ENCODE peak calls at places on chromosomes 3 and 15, in nine cellular contexts. L is SK-N-SH, E is transverse colon, Z is heart left ventricle, G is body of pancreas, X is NT2/D1, V is gastrocnemius medialis, K is psoas muscle, S is lung. O is an unnamed sample. For H3K36me3, the result is how much of the 10 kb centered on the place peaks cover.

GRCh38 chr15:31803388-31803884 is 226.9 kb upstream of the CHRNA7 start:
- DNase-seq in Z (no peak), S (no peak), V (no peak), L (no peak), X (no peak), K (no peak), E (no peak), G (no peak), O (no peak)

GRCh38 chr3:46468758-46469600 is 4.3 kb upstream of the LTF start:
- DNase-seq in L (no peak), E (no peak), V (no peak), K (no peak), Z (peak), S (no peak), G (no peak), X (no peak), O (no peak)

GRCh38 chr15:47551079-47551478 is 166.2 kb upstream of the SEMA6D start:
- DNase-seq in X (no peak), K (no peak), G (no peak), L (no peak), V (no peak), S (no peak), E (no peak), Z (no peak), O (no peak)

GRCh38 chr15:65033659-65034269 is 4.3 kb upstream of the MTFMT start:
- DNase-seq in S (no peak), V (no peak), K (no peak), G (no peak), L (peak), X (no peak), E (peak), Z (no peak), O (no peak)

GRCh38 chr3:138180375-138181029 is 5.8 kb upstream of the DBR1 start:
- DNase-seq in X (no peak), V (no peak), E (peak), Z (no peak), L (peak), S (no peak), G (peak), K (no peak), O (no peak)

GRCh38 chr3:71119171-71119570 is 464.4 kb downstream of the FOXP1 start:
- DNase-seq in S (no peak), L (no peak), X (no peak), K (no peak), Z (no peak), E (no peak), G (no peak), V (no peak), O (no peak)

GRCh38 chr3:139302084-139302800 is 41.6 kb upstream of the MRPS22 start:
- DNase-seq in L (peak), V (peak), X (no peak), E (no peak), S (no peak), K (peak), G (peak), Z (peak), O (no peak)

GRCh38 chr3:119810018-119810435 is 28.1 kb downstream of the NR1I2 start:
- DNase-seq in G (peak), Z (no peak), S (no peak), V (no peak), K (no peak), L (no peak), E (peak), X (no peak), O (no peak)

GRCh38 chr15:80906159-80906775 is 83.4 kb downstream of the MESD start:
- DNase-seq in K (peak), Z (no peak), E (no peak), L (no peak), S (no peak), V (peak), G (no peak), X (no peak), O (no peak)

GRCh38 chr15:76936671-76937070 is 5.1 kb downstream of the RCN2 start:
- DNase-seq in V (no peak), Z (no peak), X (no peak), S (no peak), L (no peak), E (no peak), K (no peak), G (no peak), O (no peak)

GRCh38 chr15:61100512-61100911 is 128.6 kb downstream of the RORA start:
- DNase-seq in S (no peak), L (peak), V (no peak), Z (no peak), G (no peak), X (no peak), E (no peak), K (no peak), O (no peak)

GRCh38 chr15:69075467-69075866 is 61.0 kb downstream of the NOX5 start:
- DNase-seq in X (no peak), Z (no peak), L (no peak), S (no peak), G (no peak), K (no peak), E (no peak), V (no peak), O (no peak)

GRCh38 chr3:44995142-44995770 is 19.2 kb downstream of the EXOSC7 start:
- DNase-seq in E (no peak), L (peak), V (peak), Z (peak), S (no peak), X (no peak), G (peak), K (no peak), O (no peak)
- H3K36me3 ChIP-seq in E (under half), L (under half), V (under half), Z (under half), S (under half), X (half or more), G (under half), K (half or more), O (under half)

GRCh38 chr3:74584782-74585181 is 29.7 kb downstream of the CNTN3 start:
- DNase-seq in V (no peak), E (no peak), K (no peak), X (no peak), L (no peak), Z (no peak), G (no peak), S (no peak), O (no peak)

GRCh38 chr3:74592359-74592758 is 22.1 kb downstream of the CNTN3 start:
- DNase-seq in L (no peak), G (no peak), Z (no peak), E (no peak), V (no peak), S (no peak), K (no peak), X (no peak), O (no peak)

GRCh38 chr3:74593152-74593551 is 21.3 kb downstream of the CNTN3 start:
- DNase-seq in G (no peak), K (no peak), L (no peak), Z (no peak), X (no peak), V (no peak), S (no peak), E (no peak), O (no peak)

GRCh38 chr3:74591946-74592345 is 22.5 kb downstream of the CNTN3 start:
- DNase-seq in X (no peak), K (no peak), S (no peak), G (no peak), L (no peak), Z (no peak), V (no peak), E (no peak), O (no peak)

GRCh38 chr3:74590620-74591262 is 23.7 kb downstream of the CNTN3 start:
- DNase-seq in E (no peak), G (no peak), K (no peak), X (no peak), L (no peak), S (no peak), Z (no peak), V (no peak), O (no peak)
- H3K36me3 ChIP-seq in E (under half), G (under half), K (under half), X (under half), L (under half), S (under half), Z (under half), V (under half), O (under half)

DNA sequence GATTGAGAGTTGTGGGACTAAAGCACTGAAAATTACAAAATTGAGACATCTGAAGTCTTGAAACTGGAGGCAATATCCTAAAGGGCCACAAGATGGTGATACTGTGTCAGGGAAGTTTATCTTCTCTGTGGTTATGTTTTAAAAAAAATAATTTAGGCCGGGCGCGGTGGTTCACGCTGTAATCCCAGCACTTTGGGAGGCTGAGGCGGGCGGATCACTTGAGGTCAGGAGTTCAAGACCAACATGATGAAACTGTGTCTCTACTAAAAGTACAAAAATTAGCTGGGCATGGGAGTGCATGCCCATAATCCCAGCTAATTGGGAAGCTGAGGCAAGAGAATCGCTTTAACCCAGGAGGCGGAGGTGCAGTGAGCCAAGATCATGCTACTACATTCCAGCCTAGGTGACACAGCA is 17.9 kb upstream of the NIT2 start:
- DNase-seq in X (no peak), E (no peak), S (no peak), L (peak), Z (no peak), K (peak), V (no peak), G (peak), O (no peak)
- H3K36me3 ChIP-seq in X (under half), E (under half), S (under half), L (half or more), Z (under half), K (half or more), V (under half), G (under half), O (under half)

GRCh38 chr3:69178838-69179739 is 56.7 kb upstream of the LMOD3 start:
- DNase-seq in X (no peak), G (no peak), Z (no peak), V (no peak), K (no peak), E (no peak), L (no peak), S (no peak), O (no peak)
- H3K36me3 ChIP-seq in X (half or more), G (under half), Z (under half), V (under half), K (under half), E (under half), L (under half), S (under half), O (under half)

GRCh38 chr3:27335571-27335970 is 33.6 kb downstream of the NEK10 start:
- DNase-seq in L (no peak), K (no peak), X (no peak), V (no peak), S (no peak), Z (no peak), E (no peak), G (no peak), O (no peak)

GRCh38 chr3:27333843-27334242 is 35.3 kb downstream of the NEK10 start:
- DNase-seq in S (no peak), V (no peak), X (no peak), G (no peak), K (no peak), E (no peak), Z (no peak), L (no peak), O (no peak)
- H3K36me3 ChIP-seq in S (under half), V (under half), X (under half), G (under half), K (under half), E (under half), Z (under half), L (under half), O (under half)

DNA sequence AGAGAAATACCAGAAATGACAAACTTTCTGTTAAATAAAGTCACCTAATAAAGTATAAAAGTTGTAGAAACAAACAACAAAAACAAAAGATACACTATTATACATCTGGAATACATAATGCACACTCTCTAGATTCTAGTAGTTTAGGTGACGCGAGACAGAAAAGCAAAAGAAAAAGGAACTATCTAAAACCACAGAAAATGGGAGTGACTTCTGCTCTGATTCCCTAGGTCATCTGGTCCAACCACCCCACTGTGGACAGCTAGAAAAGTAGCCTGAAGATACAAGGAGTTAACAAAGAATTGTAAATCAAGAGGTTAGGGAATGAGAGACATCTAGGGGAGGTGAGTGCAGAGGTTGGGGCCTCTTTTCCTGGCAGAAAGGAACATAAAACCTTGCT is 39.1 kb downstream of the DHX36 start:
- DNase-seq in S (no peak), E (no peak), Z (no peak), X (no peak), V (no peak), K (no peak), G (no peak), L (no peak), O (no peak)
- H3K36me3 ChIP-seq in S (under half), E (under half), Z (under half), X (half or more), V (half or more), K (half or more), G (under half), L (half or more), O (under half)

DNA sequence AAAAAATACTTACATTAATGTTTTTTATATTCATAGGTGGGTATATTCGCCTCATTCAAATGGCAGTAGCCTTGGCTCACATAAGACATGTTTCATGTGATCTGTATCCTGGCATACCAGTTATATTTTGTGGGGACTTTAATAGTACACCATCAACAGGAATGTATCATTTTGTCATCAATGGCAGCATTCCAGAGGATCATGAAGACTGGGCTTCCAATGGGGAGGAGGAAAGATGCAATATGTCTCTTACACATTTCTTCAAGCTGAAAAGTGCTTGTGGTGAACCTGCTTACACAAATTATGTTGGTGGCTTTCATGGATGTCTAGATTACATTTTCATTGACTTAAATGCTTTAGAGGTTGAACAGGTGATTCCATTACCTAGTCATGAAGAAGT is 3.5 kb downstream of the PDE12 start:
- DNase-seq in X (no peak), K (no peak), Z (no peak), V (no peak), S (no peak), G (no peak), L (no peak), E (no peak), O (no peak)
- H3K36me3 ChIP-seq in X (half or more), K (under half), Z (under half), V (under half), S (under half), G (under half), L (under half), E (under half), O (under half)

GRCh38 chr3:59547874-59548273 is 498.0 kb upstream of the CFAP20DC start:
- DNase-seq in L (no peak), K (no peak), E (no peak), G (no peak), S (no peak), X (no peak), V (no peak), Z (no peak), O (no peak)
- H3K36me3 ChIP-seq in L (under half), K (under half), E (under half), G (under half), S (under half), X (under half), V (under half), Z (under half), O (under half)

GRCh38 chr15:91562698-91563097 is 290.8 kb upstream of the SLCO3A1 start:
- DNase-seq in X (no peak), G (no peak), S (no peak), V (no peak), K (no peak), L (no peak), Z (no peak), E (no peak), O (no peak)
- H3K36me3 ChIP-seq in X (under half), G (under half), S (under half), V (under half), K (under half), L (under half), Z (under half), E (under half), O (under half)

DNA sequence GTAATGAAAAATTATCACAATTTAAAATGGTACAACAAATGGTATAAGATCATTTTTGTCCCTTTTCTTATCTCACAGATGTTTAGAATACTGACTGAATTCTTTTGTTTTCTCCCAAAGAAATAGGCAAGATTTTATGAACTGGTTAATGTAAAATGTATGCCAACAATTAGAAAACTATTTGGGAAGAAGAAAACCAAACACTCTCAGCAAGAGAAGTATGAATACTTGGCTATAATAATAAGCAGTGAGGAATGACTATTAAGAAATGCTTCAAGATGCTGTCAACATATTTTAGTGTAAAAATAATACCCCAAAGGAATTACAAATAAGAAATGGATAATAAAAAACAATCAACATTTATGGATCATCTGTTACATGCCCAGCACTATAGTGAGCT is 18.5 kb downstream of the SHQ1 start:
- DNase-seq in G (no peak), Z (no peak), S (no peak), K (no peak), X (no peak), V (no peak), L (no peak), E (no peak), O (no peak)
- H3K36me3 ChIP-seq in G (under half), Z (under half), S (under half), K (under half), X (under half), V (under half), L (under half), E (under half), O (under half)